ENCODE peak calls at places on chromosome 9, in six cellular contexts. Z is mesendoderm, M is HepG2, Q is fibroblast of lung, J is trophoblast cell, E is neuronal stem cell. K is an unnamed sample.

GRCh38 chr9:14760060-14760459 is 37.5 kb upstream of the CER1 start:
- DNase-seq in Z (peak), M (no peak), Q (no peak), J (no peak), E (no peak), K (no peak)

GRCh38 chr9:81490605-81491331 is 198.6 kb downstream of the TLE1 start:
- DNase-seq in Z (no peak), M (no peak), Q (peak), J (no peak), E (no peak), K (no peak)

GRCh38 chr9:24900179-24900578 is 354.5 kb upstream of the IZUMO3 start:
- DNase-seq in Z (no peak), M (no peak), Q (no peak), J (no peak), E (no peak), K (no peak)

GRCh38 chr9:99905833-99906402 is 536 bp upstream of the STX17 start:
- DNase-seq in Z (no peak), M (no peak), Q (no peak), J (peak), E (no peak), K (no peak)

GRCh38 chr9:93813687-93814560 is 141.2 kb downstream of the BARX1 start:
- DNase-seq in Z (no peak), M (no peak), Q (no peak), J (no peak), E (peak), K (no peak)

GRCh38 chr9:127318651-127319167 is 54.1 kb downstream of the GARNL3 start:
- DNase-seq in Z (no peak), M (no peak), Q (no peak), J (no peak), E (no peak), K (no peak)

GRCh38 chr9:37466037-37466709 is 923 bp upstream of the ZBTB5 start:
- DNase-seq in Z (peak), M (peak), Q (peak), J (no peak), E (peak), K (no peak)

GRCh38 chr9:116951588-116952433 is 264.7 kb downstream of the TRIM32 start:
- DNase-seq in Z (no peak), M (no peak), Q (peak), J (peak), E (no peak), K (peak)

GRCh38 chr9:120463765-120464164 is 116.2 kb downstream of the CDK5RAP2 start:
- DNase-seq in Z (no peak), M (no peak), Q (no peak), J (no peak), E (no peak), K (no peak)

DNA sequence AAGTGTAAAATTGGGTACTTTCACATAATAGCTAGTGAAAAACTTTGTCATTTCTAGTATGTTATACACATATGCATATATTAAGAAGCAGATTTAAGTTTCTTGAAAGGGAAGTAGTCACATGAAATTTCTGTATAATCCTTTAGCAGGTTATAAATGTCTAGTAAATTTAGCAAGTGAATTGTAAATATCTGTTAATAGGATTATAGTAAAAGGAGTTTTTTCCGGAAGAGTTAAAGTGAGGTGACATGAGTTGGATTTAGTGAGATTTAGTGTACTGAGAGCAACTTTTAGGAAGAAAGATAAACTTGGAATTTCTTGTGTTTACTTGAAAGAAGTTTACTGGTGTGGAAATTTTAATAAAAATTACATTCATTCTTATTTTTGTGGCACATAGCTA is 38.4 kb downstream of the SPIN1 start:
- DNase-seq in Z (no peak), M (no peak), Q (no peak), J (no peak), E (no peak), K (no peak)
- H3K9ac ChIP-seq in Z (no peak), M (no peak), Q (no peak), J (no peak), E (no peak), K (no peak)

GRCh38 chr9:35162605-35163315 is 951 bp downstream of the UNC13B start:
- DNase-seq in Z (no peak), M (no peak), Q (peak), J (no peak), E (peak), K (no peak)

GRCh38 chr9:35158501-35159280 is 3.1 kb upstream of the UNC13B start:
- DNase-seq in Z (no peak), M (no peak), Q (no peak), J (no peak), E (no peak), K (no peak)

GRCh38 chr9:35161713-35162604 is at the start of gene UNC13B:
- DNase-seq in Z (peak), M (peak), Q (peak), J (peak), E (peak), K (peak)

GRCh38 chr9:35152926-35153325 is 8.9 kb upstream of the UNC13B start:
- DNase-seq in Z (no peak), M (no peak), Q (no peak), J (peak), E (no peak), K (no peak)

GRCh38 chr9:35156781-35157180 is 5.0 kb upstream of the UNC13B start:
- DNase-seq in Z (no peak), M (no peak), Q (no peak), J (no peak), E (no peak), K (no peak)
- H3K9ac ChIP-seq in Z (no peak), M (no peak), Q (no peak), J (no peak), E (no peak), K (no peak)

DNA sequence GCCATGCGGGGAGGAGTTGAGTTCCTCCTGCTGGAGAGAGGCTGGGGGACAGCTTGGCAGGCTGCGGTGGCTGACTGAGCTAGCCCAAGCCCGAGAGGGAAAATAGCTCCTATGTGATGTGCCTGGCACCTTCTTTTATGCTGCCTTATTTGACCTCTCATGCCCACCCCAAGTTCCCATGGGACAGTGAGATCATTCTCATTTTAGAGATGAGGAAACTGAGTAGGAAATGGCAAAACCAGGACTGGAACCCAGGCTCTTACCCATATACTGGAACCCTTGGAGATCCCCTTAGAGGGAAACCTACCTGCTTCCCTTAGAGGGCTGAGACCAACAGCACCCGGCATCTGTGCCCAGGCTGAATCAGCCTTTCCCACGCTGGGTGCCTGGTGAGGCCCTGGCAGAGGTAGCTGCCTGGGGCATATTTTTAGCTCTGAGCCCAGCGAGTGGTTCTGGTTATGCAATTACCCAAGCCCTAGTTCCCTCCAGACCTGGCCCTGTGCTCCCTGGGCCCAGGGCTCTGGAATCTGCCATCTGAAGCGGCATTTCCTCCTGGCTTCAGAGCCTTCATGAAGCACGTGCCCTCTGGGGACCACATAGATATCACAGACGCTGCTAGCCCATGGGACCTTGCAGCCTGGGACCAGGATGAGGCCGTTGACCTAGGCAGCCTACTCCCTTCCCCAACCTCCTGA is 23.6 kb downstream of the COL27A1 start:
- DNase-seq in Z (no peak), M (no peak), Q (no peak), J (no peak), E (no peak), K (no peak)
- H3K9ac ChIP-seq in Z (no peak), M (no peak), Q (no peak), J (no peak), E (no peak), K (no peak)

GRCh38 chr9:92659601-92660000 is 10.3 kb downstream of the IPPK start:
- DNase-seq in Z (no peak), M (no peak), Q (no peak), J (no peak), E (peak), K (no peak)
- H3K9ac ChIP-seq in Z (no peak), M (no peak), Q (no peak), J (no peak), E (no peak), K (no peak)

DNA sequence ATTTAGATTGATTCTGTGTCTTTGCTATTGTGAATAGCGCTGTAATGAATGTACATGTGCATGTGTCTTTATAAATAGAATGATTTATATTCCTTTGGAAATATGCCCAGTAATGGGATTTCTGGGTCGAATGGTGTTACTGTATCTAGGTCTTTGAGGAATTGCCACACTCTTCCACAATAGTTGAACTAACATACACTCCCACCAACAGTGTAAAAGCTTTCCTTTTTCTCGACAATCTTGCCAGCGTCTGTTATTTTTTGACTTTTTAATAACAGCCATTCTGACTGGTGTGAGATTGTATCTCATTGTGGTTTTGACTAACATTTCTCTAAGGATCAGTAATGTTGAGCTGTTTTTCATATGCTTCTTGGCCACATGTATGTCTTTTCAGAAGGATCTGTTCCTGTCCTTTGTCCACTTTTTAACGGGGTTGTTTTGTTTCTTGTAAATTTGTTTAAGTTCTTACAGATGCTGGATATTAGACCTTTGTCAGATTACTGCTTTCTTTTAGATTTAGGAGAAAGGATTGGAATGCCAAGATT is 125.0 kb upstream of the NR5A1 start:
- DNase-seq in Z (no peak), M (no peak), Q (peak), J (no peak), E (no peak), K (no peak)
- H3K9ac ChIP-seq in Z (no peak), M (no peak), Q (no peak), J (no peak), E (no peak), K (no peak)

DNA sequence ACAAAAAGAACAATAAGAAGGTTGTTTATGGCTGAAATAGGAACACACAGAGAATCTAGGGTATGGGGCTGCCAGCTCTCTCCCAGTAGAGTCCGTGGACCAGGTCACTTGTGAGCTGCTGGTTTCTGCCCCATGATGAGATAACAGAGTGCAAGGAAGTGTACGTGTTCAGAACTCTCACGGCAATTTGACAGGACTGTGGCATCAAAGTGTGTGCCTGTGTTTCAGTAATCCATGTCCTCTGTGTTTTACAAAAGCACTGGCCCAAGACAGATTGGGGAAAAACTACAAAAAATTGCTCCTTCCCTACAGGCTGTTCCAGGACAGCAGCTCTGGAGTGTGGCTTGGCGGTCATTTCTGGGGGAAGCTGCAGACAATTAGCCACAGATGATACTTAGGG is 184.6 kb downstream of the AUH start:
- DNase-seq in Z (no peak), M (no peak), Q (no peak), J (no peak), E (no peak), K (no peak)
- H3K9ac ChIP-seq in Z (no peak), M (no peak), Q (no peak), J (no peak), E (no peak), K (peak)

DNA sequence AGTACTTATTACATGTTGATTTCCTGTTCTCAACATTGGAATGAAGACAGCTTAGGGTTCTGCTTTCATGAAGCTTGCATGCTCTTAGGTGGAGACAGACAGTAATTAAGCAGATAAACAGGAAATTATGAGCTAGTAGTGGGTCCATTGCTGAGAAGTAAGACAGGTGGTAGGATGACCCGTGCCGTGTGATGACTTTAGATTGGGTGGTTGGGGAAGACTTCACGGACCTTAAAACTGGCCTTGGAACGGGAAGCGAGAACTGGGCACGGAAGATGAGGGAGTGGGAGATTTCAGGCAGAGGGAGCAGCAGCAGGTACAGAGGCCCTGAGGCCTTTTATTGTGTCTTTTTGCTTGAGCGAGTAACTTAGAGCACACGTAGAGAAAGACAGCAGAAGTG is 27.2 kb downstream of the ABL1 start:
- DNase-seq in Z (no peak), M (no peak), Q (no peak), J (no peak), E (no peak), K (no peak)
- H3K9ac ChIP-seq in Z (no peak), M (no peak), Q (no peak), J (no peak), E (no peak), K (no peak)

K was measured in keratinocyte.